ENCODE peak calls at places on chromosomes 16 and 17, in seven cellular contexts. One of them, this sample, is unnamed.
A peak's percentile ranks its signal among the peaks of the same experiment; 100 is the strongest.

GRCh38 chr17:40499551-40500189 is 1.8 kb downstream of the TNS4 start:
- DNase-seq in omental fat pad: peak; percentile 65
- DNase-seq in LNCaP clone FGC: peak; percentile 89
- DNase-seq in cardiac fibroblast: peak; percentile 90
- DNase-seq in WTC11: peak; percentile 87
- DNase-seq in Calu3: peak; percentile 100
- DNase-seq in ascending aorta: peak; percentile 92
- DNase-seq in this sample: no peak

GRCh38 chr17:77604301-77605031 is 354.0 kb upstream of the TNRC6C start:
- DNase-seq in omental fat pad: no peak
- DNase-seq in cardiac fibroblast: no peak
- DNase-seq in WTC11: no peak
- DNase-seq in ascending aorta: peak; percentile 58
- DNase-seq in LNCaP clone FGC: no peak
- DNase-seq in Calu3: no peak
- DNase-seq in this sample: no peak

GRCh38 chr16:85996843-85997242 is 97.9 kb downstream of the IRF8 start:
- DNase-seq in WTC11: no peak
- DNase-seq in LNCaP clone FGC: no peak
- DNase-seq in Calu3: no peak
- DNase-seq in ascending aorta: no peak
- DNase-seq in cardiac fibroblast: no peak
- DNase-seq in omental fat pad: no peak
- DNase-seq in this sample: no peak

GRCh38 chr17:41567317-41567716 is 4.5 kb downstream of the KRT9 start:
- DNase-seq in Calu3: no peak
- DNase-seq in omental fat pad: no peak
- DNase-seq in LNCaP clone FGC: no peak
- DNase-seq in ascending aorta: no peak
- DNase-seq in WTC11: no peak
- DNase-seq in cardiac fibroblast: no peak
- DNase-seq in this sample: no peak

GRCh38 chr16:13038591-13038990 is 137.2 kb downstream of the SHISA9 start:
- DNase-seq in Calu3: no peak
- DNase-seq in cardiac fibroblast: no peak
- DNase-seq in WTC11: no peak
- DNase-seq in omental fat pad: no peak
- DNase-seq in LNCaP clone FGC: no peak
- DNase-seq in ascending aorta: no peak
- DNase-seq in this sample: no peak

GRCh38 chr16:6672507-6672906 is 660.1 kb upstream of the RBFOX1 start:
- DNase-seq in Calu3: no peak
- DNase-seq in ascending aorta: no peak
- DNase-seq in cardiac fibroblast: no peak
- DNase-seq in LNCaP clone FGC: no peak
- DNase-seq in omental fat pad: no peak
- DNase-seq in WTC11: no peak
- DNase-seq in this sample: no peak

GRCh38 chr17:43366809-43367587 is 31.8 kb upstream of the ARL4D start:
- DNase-seq in LNCaP clone FGC: no peak
- DNase-seq in cardiac fibroblast: peak; percentile 24
- DNase-seq in Calu3: no peak
- DNase-seq in omental fat pad: no peak
- DNase-seq in WTC11: peak; percentile 24
- DNase-seq in ascending aorta: peak; percentile 72
- DNase-seq in this sample: no peak

GRCh38 chr17:10193632-10194031 is 4.8 kb downstream of the GAS7 start:
- DNase-seq in ascending aorta: no peak
- DNase-seq in cardiac fibroblast: no peak
- DNase-seq in WTC11: no peak
- DNase-seq in Calu3: no peak
- DNase-seq in LNCaP clone FGC: no peak
- DNase-seq in omental fat pad: no peak
- DNase-seq in this sample: no peak

GRCh38 chr17:81230043-81230820 is 7.5 kb upstream of the CEP131 start:
- DNase-seq in Calu3: no peak
- DNase-seq in WTC11: peak; percentile 60
- DNase-seq in ascending aorta: no peak
- DNase-seq in LNCaP clone FGC: no peak
- DNase-seq in omental fat pad: no peak
- DNase-seq in cardiac fibroblast: no peak
- DNase-seq in this sample: no peak

GRCh38 chr17:17724991-17725852 is 44.0 kb downstream of the RAI1 start:
- DNase-seq in WTC11: peak; percentile 63
- DNase-seq in cardiac fibroblast: peak; percentile 43
- DNase-seq in omental fat pad: no peak
- DNase-seq in LNCaP clone FGC: no peak
- DNase-seq in Calu3: no peak
- DNase-seq in ascending aorta: no peak
- DNase-seq in this sample: no peak

GRCh38 chr16:46961373-46962353 is 11.8 kb downstream of the DNAJA2 start:
- DNase-seq in omental fat pad: no peak
- DNase-seq in Calu3: no peak
- DNase-seq in WTC11: no peak
- DNase-seq in LNCaP clone FGC: no peak
- DNase-seq in cardiac fibroblast: no peak
- DNase-seq in ascending aorta: no peak
- DNase-seq in this sample: no peak

GRCh38 chr16:73232555-73233422 is 184.9 kb upstream of the ZFHX3 start:
- DNase-seq in WTC11: no peak
- DNase-seq in ascending aorta: no peak
- DNase-seq in LNCaP clone FGC: no peak
- DNase-seq in omental fat pad: peak; percentile 33
- DNase-seq in Calu3: peak; percentile 82
- DNase-seq in cardiac fibroblast: peak; percentile 98
- DNase-seq in this sample: peak; percentile 62

GRCh38 chr16:68257906-68258800 is 6.2 kb upstream of the SLC7A6 start:
- DNase-seq in cardiac fibroblast: peak; percentile 59
- DNase-seq in LNCaP clone FGC: no peak
- DNase-seq in omental fat pad: no peak
- DNase-seq in WTC11: no peak
- DNase-seq in ascending aorta: peak; percentile 85
- DNase-seq in Calu3: peak; percentile 48
- DNase-seq in this sample: no peak

GRCh38 chr16:69820926-69821541 is 58.9 kb downstream of the WWP2 start:
- DNase-seq in Calu3: no peak
- DNase-seq in LNCaP clone FGC: no peak
- DNase-seq in WTC11: no peak
- DNase-seq in omental fat pad: no peak
- DNase-seq in cardiac fibroblast: peak; percentile 40
- DNase-seq in ascending aorta: peak; percentile 74
- DNase-seq in this sample: peak; percentile 52

GRCh38 chr17:835263-835662 is 53.1 kb downstream of the MRM3 start:
- DNase-seq in LNCaP clone FGC: no peak
- DNase-seq in omental fat pad: no peak
- DNase-seq in cardiac fibroblast: peak; percentile 94
- DNase-seq in ascending aorta: no peak
- DNase-seq in WTC11: no peak
- DNase-seq in Calu3: peak; percentile 4
- DNase-seq in this sample: peak; percentile 97

GRCh38 chr16:19753815-19754643 is 36.0 kb downstream of the IQCK start:
- DNase-seq in LNCaP clone FGC: peak; percentile 11
- DNase-seq in ascending aorta: peak; percentile 64
- DNase-seq in WTC11: no peak
- DNase-seq in Calu3: peak; percentile 65
- DNase-seq in cardiac fibroblast: peak; percentile 86
- DNase-seq in omental fat pad: no peak
- DNase-seq in this sample: no peak

GRCh38 chr17:59387351-59388069 is 56.1 kb downstream of the YPEL2 start:
- DNase-seq in LNCaP clone FGC: no peak
- DNase-seq in cardiac fibroblast: peak; percentile 8
- DNase-seq in omental fat pad: no peak
- DNase-seq in WTC11: no peak
- DNase-seq in Calu3: no peak
- DNase-seq in ascending aorta: no peak
- DNase-seq in this sample: no peak

GRCh38 chr16:56632848-56633365 is 448 bp downstream of the MT1M start:
- DNase-seq in ascending aorta: no peak
- DNase-seq in LNCaP clone FGC: no peak
- DNase-seq in Calu3: no peak
- DNase-seq in cardiac fibroblast: no peak
- DNase-seq in WTC11: no peak
- DNase-seq in omental fat pad: no peak
- DNase-seq in this sample: no peak

GRCh38 chr17:50185724-50186545 is 15.5 kb downstream of the COL1A1 start:
- DNase-seq in omental fat pad: no peak
- DNase-seq in Calu3: no peak
- DNase-seq in ascending aorta: no peak
- DNase-seq in WTC11: no peak
- DNase-seq in LNCaP clone FGC: no peak
- DNase-seq in cardiac fibroblast: peak; percentile 47
- DNase-seq in this sample: no peak

GRCh38 chr16:11403920-11404319 is 58.7 kb downstream of the RMI2 start:
- DNase-seq in WTC11: no peak
- DNase-seq in LNCaP clone FGC: no peak
- DNase-seq in omental fat pad: no peak
- DNase-seq in cardiac fibroblast: no peak
- DNase-seq in ascending aorta: no peak
- DNase-seq in Calu3: no peak
- DNase-seq in this sample: no peak

GRCh38 chr17:72411124-72411563 is 290.3 kb downstream of the SOX9 start:
- DNase-seq in omental fat pad: no peak
- DNase-seq in ascending aorta: no peak
- DNase-seq in cardiac fibroblast: no peak
- DNase-seq in Calu3: peak; percentile 75
- DNase-seq in LNCaP clone FGC: no peak
- DNase-seq in WTC11: no peak
- DNase-seq in this sample: no peak

GRCh38 chr17:67514998-67515397 is 137.9 kb downstream of the PITPNC1 start:
- DNase-seq in cardiac fibroblast: no peak
- DNase-seq in LNCaP clone FGC: no peak
- DNase-seq in omental fat pad: no peak
- DNase-seq in ascending aorta: no peak
- DNase-seq in WTC11: no peak
- DNase-seq in Calu3: no peak
- DNase-seq in this sample: no peak

GRCh38 chr16:4139968-4140367 is 23.7 kb upstream of the ADCY9 start:
- DNase-seq in ascending aorta: no peak
- DNase-seq in omental fat pad: no peak
- DNase-seq in Calu3: no peak
- DNase-seq in LNCaP clone FGC: no peak
- DNase-seq in cardiac fibroblast: no peak
- DNase-seq in WTC11: no peak
- DNase-seq in this sample: no peak

GRCh38 chr17:59425085-59425901 is 93.8 kb downstream of the YPEL2 start:
- DNase-seq in LNCaP clone FGC: no peak
- DNase-seq in omental fat pad: no peak
- DNase-seq in Calu3: no peak
- DNase-seq in ascending aorta: peak; percentile 83
- DNase-seq in cardiac fibroblast: peak; percentile 86
- DNase-seq in WTC11: no peak
- DNase-seq in this sample: no peak

GRCh38 chr16:49094471-49094870 is 187.2 kb downstream of the CBLN1 start:
- DNase-seq in ascending aorta: no peak
- DNase-seq in omental fat pad: no peak
- DNase-seq in WTC11: no peak
- DNase-seq in Calu3: no peak
- DNase-seq in cardiac fibroblast: no peak
- DNase-seq in LNCaP clone FGC: no peak
- DNase-seq in this sample: no peak

GRCh38 chr16:4937782-4938682 is 1.1 kb upstream of the PPL start:
- DNase-seq in Calu3: no peak
- DNase-seq in ascending aorta: no peak
- DNase-seq in cardiac fibroblast: no peak
- DNase-seq in LNCaP clone FGC: no peak
- DNase-seq in omental fat pad: no peak
- DNase-seq in WTC11: no peak
- DNase-seq in this sample: no peak

GRCh38 chr16:695355-696089 is 5.3 kb upstream of the WDR24 start:
- DNase-seq in cardiac fibroblast: no peak
- DNase-seq in ascending aorta: no peak
- DNase-seq in LNCaP clone FGC: peak; percentile 66
- DNase-seq in WTC11: peak; percentile 68
- DNase-seq in Calu3: peak; percentile 60
- DNase-seq in omental fat pad: no peak
- DNase-seq in this sample: no peak
- TF ChIP-seq CTCF in cardiac fibroblast: no peak
- TF ChIP-seq CTCF in ascending aorta: no peak
- TF ChIP-seq CTCF in LNCaP clone FGC: no peak
- TF ChIP-seq CTCF in WTC11: no peak
- TF ChIP-seq CTCF in Calu3: no peak
- TF ChIP-seq CTCF in omental fat pad: no peak
- TF ChIP-seq CTCF in this sample: no peak

GRCh38 chr17:74457146-74457819 is 9.2 kb upstream of the CD300A start:
- DNase-seq in Calu3: peak; percentile 78
- DNase-seq in WTC11: peak; percentile 86
- DNase-seq in LNCaP clone FGC: peak; percentile 23
- DNase-seq in omental fat pad: peak; percentile 88
- DNase-seq in ascending aorta: peak; percentile 90
- DNase-seq in cardiac fibroblast: peak; percentile 73
- DNase-seq in this sample: peak; percentile 11

GRCh38 chr17:74458835-74459234 is 7.6 kb upstream of the CD300A start:
- DNase-seq in Calu3: no peak
- DNase-seq in WTC11: no peak
- DNase-seq in cardiac fibroblast: no peak
- DNase-seq in ascending aorta: no peak
- DNase-seq in omental fat pad: no peak
- DNase-seq in LNCaP clone FGC: no peak
- DNase-seq in this sample: no peak

GRCh38 chr17:74459622-74460021 is 6.8 kb upstream of the CD300A start:
- DNase-seq in ascending aorta: no peak
- DNase-seq in LNCaP clone FGC: no peak
- DNase-seq in cardiac fibroblast: no peak
- DNase-seq in omental fat pad: no peak
- DNase-seq in WTC11: no peak
- DNase-seq in Calu3: no peak
- DNase-seq in this sample: no peak

GRCh38 chr17:74455025-74455585 is 11.3 kb upstream of the CD300A start:
- DNase-seq in cardiac fibroblast: no peak
- DNase-seq in ascending aorta: no peak
- DNase-seq in LNCaP clone FGC: no peak
- DNase-seq in Calu3: no peak
- DNase-seq in omental fat pad: no peak
- DNase-seq in WTC11: no peak
- DNase-seq in this sample: no peak

GRCh38 chr17:74457820-74458166 is 8.6 kb upstream of the CD300A start:
- DNase-seq in ascending aorta: no peak
- DNase-seq in Calu3: no peak
- DNase-seq in WTC11: no peak
- DNase-seq in cardiac fibroblast: no peak
- DNase-seq in omental fat pad: no peak
- DNase-seq in LNCaP clone FGC: no peak
- DNase-seq in this sample: no peak
- TF ChIP-seq CTCF in ascending aorta: no peak
- TF ChIP-seq CTCF in Calu3: no peak
- TF ChIP-seq CTCF in WTC11: no peak
- TF ChIP-seq CTCF in cardiac fibroblast: no peak
- TF ChIP-seq CTCF in omental fat pad: no peak
- TF ChIP-seq CTCF in LNCaP clone FGC: no peak
- TF ChIP-seq CTCF in this sample: no peak

GRCh38 chr16:89378947-89379771 is 111.2 kb downstream of the ANKRD11 start:
- DNase-seq in cardiac fibroblast: no peak
- DNase-seq in omental fat pad: no peak
- DNase-seq in ascending aorta: no peak
- DNase-seq in Calu3: no peak
- DNase-seq in WTC11: no peak
- DNase-seq in LNCaP clone FGC: no peak
- DNase-seq in this sample: no peak
- TF ChIP-seq CTCF in cardiac fibroblast: no peak
- TF ChIP-seq CTCF in omental fat pad: no peak
- TF ChIP-seq CTCF in ascending aorta: no peak
- TF ChIP-seq CTCF in Calu3: no peak
- TF ChIP-seq CTCF in WTC11: no peak
- TF ChIP-seq CTCF in LNCaP clone FGC: no peak
- TF ChIP-seq CTCF in this sample: no peak

GRCh38 chr17:21164226-21165019 is 37.7 kb downstream of the DHRS7B start:
- DNase-seq in cardiac fibroblast: no peak
- DNase-seq in omental fat pad: no peak
- DNase-seq in Calu3: no peak
- DNase-seq in ascending aorta: no peak
- DNase-seq in WTC11: no peak
- DNase-seq in LNCaP clone FGC: no peak
- DNase-seq in this sample: no peak
- TF ChIP-seq CTCF in cardiac fibroblast: no peak
- TF ChIP-seq CTCF in omental fat pad: no peak
- TF ChIP-seq CTCF in Calu3: no peak
- TF ChIP-seq CTCF in ascending aorta: peak; percentile 12
- TF ChIP-seq CTCF in WTC11: no peak
- TF ChIP-seq CTCF in LNCaP clone FGC: no peak
- TF ChIP-seq CTCF in this sample: no peak